ENCODE peak calls at places on chromosomes 16 and 17, in ten cellular contexts. One of them, this sample, is unnamed.

GRCh38 chr17:69042308-69042707 is 18.4 kb downstream of the ABCA9 start:
- DNase-seq in CD4-positive, alpha-beta T cell: no peak
- DNase-seq in EL: no peak
- DNase-seq in C1 segment of cervical spinal cord: no peak
- DNase-seq in neural crest cell: no peak
- DNase-seq in adipocyte: no peak
- DNase-seq in Kasumi-1: no peak
- DNase-seq in OCI-LY7: no peak
- DNase-seq in ACHN: no peak
- DNase-seq in stimulated activated CD4-positive, alpha-beta T cell treated with anti-CD3 and anti-CD28 coated beads, Interleukin-15, amount 100 ng/mL, for 1 hour: no peak
- DNase-seq in this sample: no peak

GRCh38 chr17:29112780-29113295 is 67.4 kb downstream of the MYO18A start:
- DNase-seq in CD4-positive, alpha-beta T cell: no peak
- DNase-seq in EL: no peak
- DNase-seq in C1 segment of cervical spinal cord: peak; percentile 36
- DNase-seq in neural crest cell: no peak
- DNase-seq in adipocyte: no peak
- DNase-seq in Kasumi-1: no peak
- DNase-seq in OCI-LY7: no peak
- DNase-seq in ACHN: peak; percentile 90
- DNase-seq in stimulated activated CD4-positive, alpha-beta T cell treated with anti-CD3 and anti-CD28 coated beads, Interleukin-15, amount 100 ng/mL, for 1 hour: no peak
- DNase-seq in this sample: no peak

GRCh38 chr16:56851671-56852400 is 13.2 kb upstream of the SLC12A3 start:
- DNase-seq in CD4-positive, alpha-beta T cell: no peak
- DNase-seq in EL: no peak
- DNase-seq in C1 segment of cervical spinal cord: no peak
- DNase-seq in neural crest cell: no peak
- DNase-seq in adipocyte: peak; percentile 70
- DNase-seq in Kasumi-1: peak; percentile 57
- DNase-seq in OCI-LY7: peak; percentile 65
- DNase-seq in ACHN: peak; percentile 48
- DNase-seq in stimulated activated CD4-positive, alpha-beta T cell treated with anti-CD3 and anti-CD28 coated beads, Interleukin-15, amount 100 ng/mL, for 1 hour: no peak
- DNase-seq in this sample: no peak

GRCh38 chr17:2828396-2829038 is 32.3 kb downstream of the RAP1GAP2 start:
- DNase-seq in CD4-positive, alpha-beta T cell: peak; percentile 71
- DNase-seq in EL: peak; percentile 53
- DNase-seq in C1 segment of cervical spinal cord: peak; percentile 25
- DNase-seq in neural crest cell: peak; percentile 88
- DNase-seq in adipocyte: peak; percentile 66
- DNase-seq in Kasumi-1: no peak
- DNase-seq in OCI-LY7: peak; percentile 87
- DNase-seq in ACHN: peak; percentile 60
- DNase-seq in stimulated activated CD4-positive, alpha-beta T cell treated with anti-CD3 and anti-CD28 coated beads, Interleukin-15, amount 100 ng/mL, for 1 hour: peak; percentile 49
- DNase-seq in this sample: peak; percentile 47

GRCh38 chr16:85107083-85107482 is 5.2 kb downstream of the CIBAR2 start:
- DNase-seq in CD4-positive, alpha-beta T cell: no peak
- DNase-seq in EL: no peak
- DNase-seq in C1 segment of cervical spinal cord: no peak
- DNase-seq in neural crest cell: no peak
- DNase-seq in adipocyte: no peak
- DNase-seq in Kasumi-1: no peak
- DNase-seq in OCI-LY7: no peak
- DNase-seq in ACHN: no peak
- DNase-seq in stimulated activated CD4-positive, alpha-beta T cell treated with anti-CD3 and anti-CD28 coated beads, Interleukin-15, amount 100 ng/mL, for 1 hour: no peak
- DNase-seq in this sample: no peak

GRCh38 chr16:52825882-52826281 is 226.8 kb downstream of the CHD9NB start:
- DNase-seq in CD4-positive, alpha-beta T cell: no peak
- DNase-seq in EL: no peak
- DNase-seq in C1 segment of cervical spinal cord: no peak
- DNase-seq in neural crest cell: no peak
- DNase-seq in adipocyte: no peak
- DNase-seq in Kasumi-1: no peak
- DNase-seq in OCI-LY7: no peak
- DNase-seq in ACHN: no peak
- DNase-seq in stimulated activated CD4-positive, alpha-beta T cell treated with anti-CD3 and anti-CD28 coated beads, Interleukin-15, amount 100 ng/mL, for 1 hour: no peak
- DNase-seq in this sample: no peak

GRCh38 chr17:27882162-27882840 is 10.9 kb downstream of the LYRM9 start:
- DNase-seq in CD4-positive, alpha-beta T cell: no peak
- DNase-seq in EL: no peak
- DNase-seq in C1 segment of cervical spinal cord: no peak
- DNase-seq in neural crest cell: no peak
- DNase-seq in adipocyte: no peak
- DNase-seq in Kasumi-1: no peak
- DNase-seq in OCI-LY7: no peak
- DNase-seq in ACHN: no peak
- DNase-seq in stimulated activated CD4-positive, alpha-beta T cell treated with anti-CD3 and anti-CD28 coated beads, Interleukin-15, amount 100 ng/mL, for 1 hour: no peak
- DNase-seq in this sample: no peak

GRCh38 chr16:72066747-72067146 is 3.7 kb downstream of the HPR start:
- DNase-seq in CD4-positive, alpha-beta T cell: no peak
- DNase-seq in EL: peak; percentile 28
- DNase-seq in C1 segment of cervical spinal cord: no peak
- DNase-seq in neural crest cell: no peak
- DNase-seq in adipocyte: peak; percentile 61
- DNase-seq in Kasumi-1: peak; percentile 75
- DNase-seq in OCI-LY7: peak; percentile 47
- DNase-seq in ACHN: peak; percentile 56
- DNase-seq in stimulated activated CD4-positive, alpha-beta T cell treated with anti-CD3 and anti-CD28 coated beads, Interleukin-15, amount 100 ng/mL, for 1 hour: no peak
- DNase-seq in this sample: peak; percentile 58

GRCh38 chr16:88380619-88381018 is 2.1 kb upstream of the ZNF469 start:
- DNase-seq in CD4-positive, alpha-beta T cell: no peak
- DNase-seq in EL: no peak
- DNase-seq in C1 segment of cervical spinal cord: no peak
- DNase-seq in neural crest cell: no peak
- DNase-seq in adipocyte: no peak
- DNase-seq in Kasumi-1: no peak
- DNase-seq in OCI-LY7: no peak
- DNase-seq in ACHN: no peak
- DNase-seq in stimulated activated CD4-positive, alpha-beta T cell treated with anti-CD3 and anti-CD28 coated beads, Interleukin-15, amount 100 ng/mL, for 1 hour: no peak
- DNase-seq in this sample: no peak

GRCh38 chr17:62718420-62718819 is 89.7 kb downstream of the MARCHF10 start:
- DNase-seq in CD4-positive, alpha-beta T cell: no peak
- DNase-seq in EL: peak; percentile 81
- DNase-seq in C1 segment of cervical spinal cord: no peak
- DNase-seq in neural crest cell: no peak
- DNase-seq in adipocyte: no peak
- DNase-seq in Kasumi-1: no peak
- DNase-seq in OCI-LY7: no peak
- DNase-seq in ACHN: peak; percentile 51
- DNase-seq in stimulated activated CD4-positive, alpha-beta T cell treated with anti-CD3 and anti-CD28 coated beads, Interleukin-15, amount 100 ng/mL, for 1 hour: no peak
- DNase-seq in this sample: no peak

GRCh38 chr16:53775106-53775820 is 71.3 kb downstream of the FTO start:
- DNase-seq in CD4-positive, alpha-beta T cell: no peak
- DNase-seq in EL: peak; percentile 24
- DNase-seq in C1 segment of cervical spinal cord: no peak
- DNase-seq in neural crest cell: no peak
- DNase-seq in adipocyte: no peak
- DNase-seq in Kasumi-1: no peak
- DNase-seq in OCI-LY7: no peak
- DNase-seq in ACHN: no peak
- DNase-seq in stimulated activated CD4-positive, alpha-beta T cell treated with anti-CD3 and anti-CD28 coated beads, Interleukin-15, amount 100 ng/mL, for 1 hour: no peak
- DNase-seq in this sample: no peak